ENCODE peak calls at places on chromosomes 6 and 20, in four cellular contexts. One of them, this sample, is unnamed.

GRCh38 chr20:6882911-6883310 is 115.4 kb downstream of the BMP2 start:
- DNase-seq in NCI-H748 treated with DMSO at 0.1 percent for 48 hours: no peak
- DNase-seq in NCI-H2081: no peak
- DNase-seq in naive thymus-derived CD8-positive, alpha-beta T cell: no peak
- DNase-seq in this sample: no peak

GRCh38 chr6:161088676-161089328 is 97.2 kb downstream of the MAP3K4 start:
- DNase-seq in NCI-H748 treated with DMSO at 0.1 percent for 48 hours: no peak
- DNase-seq in NCI-H2081: no peak
- DNase-seq in naive thymus-derived CD8-positive, alpha-beta T cell: no peak
- DNase-seq in this sample: no peak

GRCh38 chr6:30238178-30238795 is 25.1 kb upstream of the TRIM26 start:
- DNase-seq in NCI-H748 treated with DMSO at 0.1 percent for 48 hours: no peak
- DNase-seq in NCI-H2081: no peak
- DNase-seq in naive thymus-derived CD8-positive, alpha-beta T cell: no peak
- DNase-seq in this sample: no peak

GRCh38 chr6:125867483-125867935 is 76.7 kb downstream of the NCOA7 start:
- DNase-seq in NCI-H2081: peak
- DNase-seq in naive thymus-derived CD8-positive, alpha-beta T cell: no peak
- DNase-seq in NCI-H748 treated with DMSO at 0.1 percent for 48 hours: no peak
- DNase-seq in this sample: no peak

GRCh38 chr6:84842526-84843161 is 78.2 kb upstream of the TBX18 start:
- DNase-seq in NCI-H748 treated with DMSO at 0.1 percent for 48 hours: no peak
- DNase-seq in naive thymus-derived CD8-positive, alpha-beta T cell: no peak
- DNase-seq in NCI-H2081: no peak
- DNase-seq in this sample: no peak

GRCh38 chr6:71444222-71444621 is 155.6 kb downstream of the OGFRL1 start:
- DNase-seq in naive thymus-derived CD8-positive, alpha-beta T cell: no peak
- DNase-seq in NCI-H2081: no peak
- DNase-seq in NCI-H748 treated with DMSO at 0.1 percent for 48 hours: no peak
- DNase-seq in this sample: no peak

GRCh38 chr6:97626586-97627441 is 343.8 kb upstream of the MMS22L start:
- DNase-seq in NCI-H2081: peak
- DNase-seq in NCI-H748 treated with DMSO at 0.1 percent for 48 hours: peak
- DNase-seq in naive thymus-derived CD8-positive, alpha-beta T cell: no peak
- DNase-seq in this sample: peak

GRCh38 chr6:132907915-132908314 is 93.5 kb downstream of the RPS12 start:
- DNase-seq in NCI-H748 treated with DMSO at 0.1 percent for 48 hours: no peak
- DNase-seq in NCI-H2081: no peak
- DNase-seq in naive thymus-derived CD8-positive, alpha-beta T cell: no peak
- DNase-seq in this sample: no peak

GRCh38 chr6:3484946-3485345 is 28.1 kb upstream of the SLC22A23 start:
- DNase-seq in NCI-H748 treated with DMSO at 0.1 percent for 48 hours: no peak
- DNase-seq in naive thymus-derived CD8-positive, alpha-beta T cell: no peak
- DNase-seq in NCI-H2081: no peak
- DNase-seq in this sample: no peak

GRCh38 chr6:164749126-164749758 is 560.2 kb downstream of the C6orf118 start:
- DNase-seq in NCI-H2081: peak
- DNase-seq in NCI-H748 treated with DMSO at 0.1 percent for 48 hours: peak
- DNase-seq in naive thymus-derived CD8-positive, alpha-beta T cell: no peak
- DNase-seq in this sample: peak

GRCh38 chr6:121951918-121952379 is 447.5 kb upstream of the HSF2 start:
- DNase-seq in NCI-H748 treated with DMSO at 0.1 percent for 48 hours: no peak
- DNase-seq in NCI-H2081: peak
- DNase-seq in naive thymus-derived CD8-positive, alpha-beta T cell: no peak
- DNase-seq in this sample: no peak

GRCh38 chr6:29953706-29954105 is 11.4 kb downstream of the HLA-A start:
- DNase-seq in naive thymus-derived CD8-positive, alpha-beta T cell: no peak
- DNase-seq in NCI-H748 treated with DMSO at 0.1 percent for 48 hours: no peak
- DNase-seq in NCI-H2081: no peak
- DNase-seq in this sample: no peak

GRCh38 chr20:25865715-25866656 is 169.3 kb upstream of the ZNF337 start:
- DNase-seq in NCI-H2081: peak
- DNase-seq in naive thymus-derived CD8-positive, alpha-beta T cell: peak
- DNase-seq in NCI-H748 treated with DMSO at 0.1 percent for 48 hours: peak
- DNase-seq in this sample: peak